ENCODE peak calls at places on chromosomes 3 and 15, in four cellular contexts. H is HepG2, T is GM12878, Y is K562. L is an unnamed sample.

GRCh38 chr3:144107923-144108322 is 136.3 kb downstream of the DIPK2A start:
- DNase-seq in Y (no peak), H (no peak), T (no peak), L (no peak)

GRCh38 chr15:100115711-100116090 is 226.1 kb downstream of the ADAMTS17 start:
- DNase-seq in T (no peak), Y (no peak), H (no peak), L (no peak)

GRCh38 chr3:193452338-193452737 is 73.8 kb upstream of the ATP13A5 start:
- DNase-seq in T (no peak), Y (no peak), H (no peak), L (peak; percentile 14)

GRCh38 chr15:63255485-63255990 is 21.9 kb upstream of the APH1B start:
- DNase-seq in H (no peak), T (no peak), Y (no peak), L (no peak)

GRCh38 chr15:77107531-77108355 is 36.8 kb upstream of the TSPAN3 start:
- DNase-seq in Y (peak; percentile 45), H (peak; percentile 41), T (no peak), L (peak; percentile 77)

GRCh38 chr15:71043373-71043772 is 71.9 kb upstream of the THSD4 start:
- DNase-seq in T (no peak), Y (no peak), H (no peak), L (no peak)

GRCh38 chr3:10268930-10269329 is 20.7 kb downstream of the TATDN2 start:
- DNase-seq in T (no peak), H (no peak), Y (no peak), L (no peak)

GRCh38 chr3:196633658-196634151 is 5.8 kb upstream of the NRROS start:
- DNase-seq in H (no peak), Y (peak; percentile 32), T (no peak), L (no peak)

GRCh38 chr3:58333206-58334012 is 717 bp downstream of the PXK start:
- DNase-seq in Y (no peak), T (no peak), H (no peak), L (peak; percentile 36)

GRCh38 chr15:101206173-101206572 is 45.7 kb downstream of the CHSY1 start:
- DNase-seq in T (no peak), Y (no peak), H (no peak), L (no peak)

GRCh38 chr3:100682056-100682853 is 27.0 kb upstream of the TFG start:
- DNase-seq in Y (no peak), T (no peak), H (no peak), L (no peak)

GRCh38 chr3:55877703-55878102 is 390.6 kb upstream of the WNT5A start:
- DNase-seq in Y (no peak), T (no peak), H (no peak), L (peak; percentile 22)

GRCh38 chr3:159945930-159946329 is 42.7 kb upstream of the IL12A start:
- DNase-seq in Y (no peak), H (no peak), T (no peak), L (no peak)

GRCh38 chr15:28977377-28978010 is 91.7 kb downstream of the APBA2 start:
- DNase-seq in T (no peak), Y (no peak), H (no peak), L (no peak)

GRCh38 chr3:68239542-68239941 is 585.1 kb upstream of the SUCLG2 start:
- DNase-seq in Y (no peak), T (no peak), H (no peak), L (no peak)

GRCh38 chr3:105851176-105851575 is 17.6 kb downstream of the CBLB start:
- DNase-seq in T (no peak), H (no peak), Y (no peak), L (no peak)

GRCh38 chr3:105853801-105854432 is 14.9 kb downstream of the CBLB start:
- DNase-seq in H (no peak), T (peak; percentile 54), Y (no peak), L (no peak)

GRCh38 chr3:105860649-105861048 is 8.2 kb downstream of the CBLB start:
- DNase-seq in Y (no peak), T (no peak), H (no peak), L (no peak)

GRCh38 chr3:105857963-105858362 is 10.8 kb downstream of the CBLB start:
- DNase-seq in T (no peak), H (no peak), Y (no peak), L (no peak)

DNA sequence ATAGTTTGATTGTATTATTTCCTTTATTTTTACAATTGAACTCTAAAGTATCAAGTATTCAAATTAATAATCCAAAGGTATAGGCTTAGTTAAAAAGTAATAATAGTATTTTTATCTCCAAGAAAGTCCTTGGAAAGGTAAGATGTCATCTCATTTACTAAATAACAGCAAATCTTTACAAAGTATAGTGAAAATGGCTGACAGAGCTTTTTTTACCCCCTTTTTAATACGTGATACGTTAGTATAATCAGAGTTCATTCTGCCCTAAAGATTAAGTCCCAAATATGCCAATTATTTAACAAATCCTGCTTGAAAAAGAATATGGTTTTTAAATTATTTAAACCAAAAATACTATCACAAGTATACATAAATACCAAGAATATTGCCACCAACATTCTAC is 12.2 kb downstream of the CBLB start:
- DNase-seq in H (no peak), Y (no peak), T (no peak), L (no peak)
- TF ChIP-seq SP1 in H (no peak), Y (no peak), T (no peak), L (no peak)

GRCh38 chr3:44835684-44836083 is 26.0 kb upstream of the TMEM42 start:
- DNase-seq in H (no peak), Y (no peak), T (no peak), L (no peak)
- TF ChIP-seq FOXM1 in H (no peak), Y (no peak), T (no peak), L (no peak)

DNA sequence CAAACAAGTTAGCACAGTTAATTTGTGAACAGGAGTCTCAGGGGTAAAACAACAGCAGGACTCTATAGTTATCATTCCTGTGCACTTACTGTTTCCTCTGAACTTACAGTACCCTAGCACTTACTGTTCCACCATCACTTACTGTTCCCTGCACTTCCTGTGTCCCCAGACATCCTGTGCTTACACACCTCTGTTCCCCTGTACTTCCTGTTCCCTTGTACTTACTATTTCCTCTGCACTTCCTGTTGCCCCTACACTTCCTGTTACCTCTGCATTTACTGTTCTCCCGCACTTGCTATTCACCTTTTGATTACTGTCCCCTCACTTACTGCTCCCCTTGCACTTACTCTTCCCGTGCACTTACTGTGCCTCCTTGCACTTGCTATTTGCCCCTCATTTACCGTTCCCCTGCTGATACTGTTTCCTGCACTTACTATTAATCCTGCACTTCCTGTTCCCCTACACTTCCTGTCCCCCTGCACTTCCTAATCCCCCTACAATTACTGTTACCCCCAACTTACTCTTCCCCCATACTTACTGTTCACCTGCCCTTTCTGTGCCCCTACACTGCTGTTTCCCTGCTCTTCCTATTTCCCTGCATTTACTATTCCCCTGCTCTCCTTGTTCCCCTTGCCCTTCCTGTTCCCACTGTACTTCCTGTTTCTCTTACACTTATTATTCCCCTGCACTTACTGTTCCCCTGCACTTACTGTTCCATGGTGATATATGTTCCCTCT is 30.3 kb downstream of the TPRA1 start:
- DNase-seq in Y (no peak), H (no peak), T (no peak), L (no peak)
- TF ChIP-seq BHLHE40 in Y (no peak), H (no peak), T (no peak), L (no peak)

DNA sequence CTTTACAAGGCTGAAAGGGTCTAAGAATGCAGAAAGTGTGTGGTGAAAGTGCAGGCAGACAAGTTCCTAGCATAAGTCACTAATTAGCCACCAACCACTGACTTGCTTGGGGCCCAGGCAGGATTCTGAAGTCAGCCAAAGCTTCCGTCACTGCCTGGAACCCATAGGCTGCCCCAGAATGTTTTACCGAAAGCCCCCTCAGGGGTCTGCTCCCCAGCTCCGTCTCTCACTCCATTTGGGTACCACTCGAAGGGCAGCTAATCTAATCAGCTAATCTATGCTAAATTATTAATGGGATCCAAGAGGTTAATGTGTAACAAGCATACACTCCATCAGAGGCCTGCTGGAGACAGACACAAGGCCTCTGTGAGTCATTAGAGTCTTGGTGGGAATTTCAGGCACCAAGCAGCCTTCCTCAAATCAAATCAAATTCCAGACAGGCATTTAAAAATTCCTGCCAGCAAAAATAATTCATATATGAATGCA is 13.2 kb downstream of the ADAMTS9 start:
- DNase-seq in T (no peak), H (no peak), Y (no peak), L (no peak)
- TF ChIP-seq SP1 in T (no peak), H (no peak), Y (no peak), L (no peak)

GRCh38 chr3:72152551-72153476 is 367.9 kb upstream of the PROK2 start:
- DNase-seq in T (no peak), H (peak; percentile 39), Y (peak; percentile 48), L (peak; percentile 53)
- TF ChIP-seq FOXM1 in T (no peak), H (no peak), Y (no peak), L (no peak)

GRCh38 chr3:169133178-169134161 is 530.0 kb downstream of the MECOM start:
- DNase-seq in Y (no peak), T (no peak), H (no peak), L (no peak)
- TF ChIP-seq BHLHE40 in Y (no peak), T (no peak), H (no peak), L (no peak)

DNA sequence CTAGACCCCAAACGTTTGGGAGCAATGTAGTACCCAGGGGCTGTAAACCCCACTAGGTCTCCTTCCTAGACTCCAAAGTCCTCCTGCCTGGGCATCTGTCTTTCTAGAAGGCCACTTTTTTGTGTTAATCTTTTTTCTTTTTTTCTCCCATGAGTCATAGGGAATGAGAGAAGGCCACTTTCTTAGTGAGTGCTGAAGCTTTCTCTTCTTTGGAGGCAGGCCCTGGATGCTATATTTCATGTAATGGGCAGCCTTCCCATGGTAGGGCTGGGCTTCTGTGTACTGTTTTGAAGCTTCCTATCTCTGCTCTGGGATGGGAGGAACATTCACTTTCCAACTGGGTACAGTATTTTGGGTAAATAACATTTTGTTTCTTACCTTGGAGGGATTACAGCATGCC is 15.2 kb upstream of the RTP2 start:
- DNase-seq in H (no peak), T (no peak), Y (no peak), L (no peak)
- TF ChIP-seq SP1 in H (no peak), T (no peak), Y (no peak), L (no peak)

DNA sequence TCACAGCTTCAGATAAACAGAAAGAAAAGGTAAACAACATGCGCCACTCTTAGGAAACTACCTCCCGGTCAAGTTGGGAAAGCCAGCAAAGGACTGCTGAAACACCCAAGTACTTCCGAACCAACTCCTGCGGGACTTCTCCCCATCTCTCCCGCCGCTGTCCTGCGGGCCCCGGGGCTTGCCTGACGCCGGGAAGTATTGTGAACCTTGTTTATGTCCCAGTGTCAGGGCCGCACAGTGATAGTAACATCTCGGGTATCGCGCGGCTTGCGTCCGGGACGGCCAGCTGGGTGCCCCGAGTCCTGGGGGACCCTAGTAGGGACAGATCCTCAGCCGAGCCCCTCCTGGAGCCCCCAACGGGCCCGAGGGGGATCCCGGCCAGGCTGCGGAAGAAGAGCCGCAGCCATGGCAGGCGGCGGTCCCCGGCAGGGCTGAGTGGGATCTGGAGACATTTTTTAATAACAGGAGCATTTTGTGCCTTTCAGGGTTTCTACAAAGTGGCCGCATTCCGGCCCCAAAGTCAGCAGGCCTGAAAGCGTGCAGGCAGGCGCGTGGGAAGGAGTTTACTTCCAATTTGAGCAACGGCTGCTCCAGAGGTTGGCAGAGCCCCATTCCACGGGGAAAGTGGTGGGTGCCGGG is 718 bp downstream of the CLPX start:
- DNase-seq in T (no peak), Y (peak; percentile 59), H (peak; percentile 64), L (peak; percentile 36)
- TF ChIP-seq FOXM1 in T (no peak), Y (no peak), H (no peak), L (no peak)

GRCh38 chr15:67915374-67916050 is 75.7 kb upstream of the RNU6-1 start:
- DNase-seq in H (peak; percentile 96), Y (no peak), T (no peak), L (no peak)
- TF ChIP-seq BHLHE40 in H (no peak), Y (no peak), T (no peak), L (no peak)

L was measured in HEK293T.